ENCODE peak calls at places on chromosome 9, in seven cellular contexts. Z is CD4-positive, alpha-beta T cell; O is osteocyte; P is SHP77; M is lower lobe of right lung; D is HTR-8/SVneo; W is KBM-7. R is an unnamed sample.

GRCh38 chr9:84296146-84296843 is 44.3 kb downstream of the SLC28A3 start:
- DNase-seq in Z (no peak), O (no peak), P (no peak), M (no peak), D (peak), W (no peak), R (no peak)

GRCh38 chr9:20570756-20571155 is 51.5 kb downstream of the MLLT3 start:
- DNase-seq in Z (no peak), O (no peak), P (no peak), M (no peak), D (no peak), W (no peak), R (no peak)

GRCh38 chr9:27348785-27349489 is 52.0 kb upstream of the EQTN start:
- DNase-seq in Z (no peak), O (no peak), P (no peak), M (no peak), D (no peak), W (no peak), R (no peak)

GRCh38 chr9:38697901-38698300 is 22.0 kb downstream of the FAM240B start:
- DNase-seq in Z (no peak), O (no peak), P (no peak), M (no peak), D (no peak), W (no peak), R (no peak)

GRCh38 chr9:127785023-127785932 is 556 bp upstream of the CDK9 start:
- DNase-seq in Z (peak), O (peak), P (peak), M (peak), D (peak), W (peak), R (peak)

GRCh38 chr9:121557581-121558422 is 58.2 kb upstream of the GGTA1 start:
- DNase-seq in Z (no peak), O (peak), P (no peak), M (peak), D (peak), W (peak), R (peak)

GRCh38 chr9:127863179-127863578 is 8.7 kb upstream of the ENG start:
- DNase-seq in Z (no peak), O (no peak), P (no peak), M (no peak), D (no peak), W (no peak), R (no peak)

GRCh38 chr9:133713960-133714495 is 24.1 kb downstream of the SARDH start:
- DNase-seq in Z (no peak), O (no peak), P (no peak), M (peak), D (no peak), W (no peak), R (no peak)

GRCh38 chr9:110575169-110575568 is 4.4 kb downstream of the SVEP1 start:
- DNase-seq in Z (no peak), O (no peak), P (no peak), M (no peak), D (no peak), W (no peak), R (no peak)

GRCh38 chr9:100597236-100597635 is 19.4 kb downstream of the CAVIN4 start:
- DNase-seq in Z (no peak), O (no peak), P (no peak), M (no peak), D (no peak), W (no peak), R (no peak)

GRCh38 chr9:37382161-37382981 is 40.1 kb upstream of the GRHPR start:
- DNase-seq in Z (no peak), O (no peak), P (no peak), M (no peak), D (no peak), W (no peak), R (no peak)

GRCh38 chr9:106648799-106649198 is 214.2 kb upstream of the ZNF462 start:
- DNase-seq in Z (no peak), O (no peak), P (no peak), M (no peak), D (peak), W (no peak), R (no peak)

GRCh38 chr9:8486095-8486494 is 686.5 kb upstream of the DMAC1 start:
- DNase-seq in Z (no peak), O (no peak), P (no peak), M (no peak), D (no peak), W (no peak), R (no peak)

GRCh38 chr9:9751996-9752395 is 860.8 kb downstream of the PTPRD start:
- DNase-seq in Z (no peak), O (no peak), P (no peak), M (no peak), D (no peak), W (no peak), R (no peak)

GRCh38 chr9:125442471-125442870 is 180.8 kb downstream of the GAPVD1 start:
- DNase-seq in Z (no peak), O (no peak), P (no peak), M (no peak), D (no peak), W (no peak), R (peak)

GRCh38 chr9:91386765-91387164 is 25.0 kb upstream of the AUH start:
- DNase-seq in Z (no peak), O (no peak), P (no peak), M (no peak), D (no peak), W (no peak), R (no peak)

GRCh38 chr9:90300901-90301688 is 341.5 kb downstream of the DIRAS2 start:
- DNase-seq in Z (no peak), O (peak), P (no peak), M (no peak), D (no peak), W (no peak), R (no peak)

GRCh38 chr9:137050570-137050969 is 3.3 kb downstream of the ENTPD2 start:
- DNase-seq in Z (no peak), O (no peak), P (no peak), M (no peak), D (no peak), W (no peak), R (no peak)

GRCh38 chr9:132892383-132892782 is 13.7 kb downstream of the SPACA9 start:
- DNase-seq in Z (no peak), O (no peak), P (no peak), M (no peak), D (no peak), W (no peak), R (peak)

GRCh38 chr9:93699650-93700049 is 123.3 kb downstream of the PHF2 start:
- DNase-seq in Z (no peak), O (peak), P (no peak), M (no peak), D (no peak), W (no peak), R (no peak)

GRCh38 chr9:128254855-128255759 is 20.7 kb downstream of the GOLGA2 start:
- DNase-seq in Z (peak), O (peak), P (peak), M (peak), D (peak), W (peak), R (no peak)

GRCh38 chr9:36007309-36007708 is 29.4 kb upstream of the RECK start:
- DNase-seq in Z (no peak), O (no peak), P (no peak), M (no peak), D (no peak), W (peak), R (no peak)

GRCh38 chr9:68500457-68501158 is 40.1 kb downstream of the TMEM252 start:
- DNase-seq in Z (no peak), O (no peak), P (no peak), M (no peak), D (no peak), W (no peak), R (no peak)

GRCh38 chr9:92138157-92138959 is 23.1 kb upstream of the SPTLC1 start:
- DNase-seq in Z (peak), O (peak), P (peak), M (peak), D (peak), W (peak), R (no peak)

GRCh38 chr9:7239708-7240107 is 481.9 kb downstream of the KDM4C start:
- DNase-seq in Z (no peak), O (no peak), P (no peak), M (no peak), D (no peak), W (no peak), R (no peak)

GRCh38 chr9:13388157-13388556 is 108.7 kb upstream of the MPDZ start:
- DNase-seq in Z (no peak), O (no peak), P (no peak), M (no peak), D (no peak), W (no peak), R (no peak)

GRCh38 chr9:136179761-136180160 is 25.2 kb downstream of the LHX3 start:
- DNase-seq in Z (no peak), O (no peak), P (no peak), M (no peak), D (no peak), W (no peak), R (no peak)

GRCh38 chr9:121545148-121545874 is 45.7 kb upstream of the GGTA1 start:
- DNase-seq in Z (no peak), O (no peak), P (no peak), M (no peak), D (no peak), W (no peak), R (no peak)

GRCh38 chr9:12956805-12957204 is 182.0 kb downstream of the LURAP1L start:
- DNase-seq in Z (no peak), O (no peak), P (no peak), M (no peak), D (no peak), W (no peak), R (no peak)

GRCh38 chr9:122777935-122778671 is 10.6 kb upstream of the OR5C1 start:
- DNase-seq in Z (no peak), O (no peak), P (no peak), M (no peak), D (peak), W (no peak), R (no peak)

GRCh38 chr9:4849364-4849763 is 56.6 kb downstream of the RCL1 start:
- DNase-seq in Z (no peak), O (no peak), P (no peak), M (no peak), D (no peak), W (no peak), R (no peak)

GRCh38 chr9:135241381-135242380 is 154.2 kb downstream of the OLFM1 start:
- DNase-seq in Z (peak), O (no peak), P (no peak), M (peak), D (no peak), W (no peak), R (peak)

GRCh38 chr9:10045598-10045997 is 567.2 kb downstream of the PTPRD start:
- DNase-seq in Z (no peak), O (no peak), P (no peak), M (no peak), D (no peak), W (no peak), R (no peak)

R was measured in cardiac septum.